ENCODE peak calls at places on chromosomes 6 and 20, in four cellular contexts. One of them, this sample, is unnamed.

GRCh38 chr20:57840066-57840465 is 130.3 kb upstream of the PMEPA1 start:
- DNase-seq in effector memory CD8-positive, alpha-beta T cell: no peak
- DNase-seq in NCI-H2029: no peak
- DNase-seq in endothelial cell: no peak
- DNase-seq in this sample: no peak

GRCh38 chr6:131250121-131250520 is 114.9 kb downstream of the AKAP7 start:
- DNase-seq in effector memory CD8-positive, alpha-beta T cell: no peak
- DNase-seq in NCI-H2029: no peak
- DNase-seq in endothelial cell: peak
- DNase-seq in this sample: no peak

GRCh38 chr6:122049341-122049740 is 350.1 kb upstream of the HSF2 start:
- DNase-seq in effector memory CD8-positive, alpha-beta T cell: no peak
- DNase-seq in NCI-H2029: no peak
- DNase-seq in endothelial cell: no peak
- DNase-seq in this sample: no peak

GRCh38 chr6:154872605-154873004 is 122.5 kb upstream of the TIAM2 start:
- DNase-seq in effector memory CD8-positive, alpha-beta T cell: no peak
- DNase-seq in NCI-H2029: no peak
- DNase-seq in endothelial cell: no peak
- DNase-seq in this sample: no peak

GRCh38 chr6:116629467-116630063 is 13.3 kb downstream of the RSPH4A start:
- DNase-seq in effector memory CD8-positive, alpha-beta T cell: no peak
- DNase-seq in NCI-H2029: peak
- DNase-seq in endothelial cell: no peak
- DNase-seq in this sample: no peak

GRCh38 chr20:35305682-35306556 is 13.7 kb upstream of the FAM83C start:
- DNase-seq in effector memory CD8-positive, alpha-beta T cell: no peak
- DNase-seq in NCI-H2029: no peak
- DNase-seq in endothelial cell: no peak
- DNase-seq in this sample: peak

GRCh38 chr6:67345946-67346345 is 1289.1 kb upstream of the ADGRB3 start:
- DNase-seq in effector memory CD8-positive, alpha-beta T cell: no peak
- DNase-seq in NCI-H2029: peak
- DNase-seq in endothelial cell: no peak
- DNase-seq in this sample: no peak

GRCh38 chr6:133631421-133631820 is 257.5 kb upstream of the TCF21 start:
- DNase-seq in effector memory CD8-positive, alpha-beta T cell: no peak
- DNase-seq in NCI-H2029: no peak
- DNase-seq in endothelial cell: no peak
- DNase-seq in this sample: no peak

GRCh38 chr6:3819161-3820110 is 29.7 kb upstream of the FAM50B start:
- DNase-seq in effector memory CD8-positive, alpha-beta T cell: no peak
- DNase-seq in NCI-H2029: no peak
- DNase-seq in endothelial cell: no peak
- DNase-seq in this sample: no peak

GRCh38 chr6:16514249-16514648 is 247.0 kb downstream of the ATXN1 start:
- DNase-seq in effector memory CD8-positive, alpha-beta T cell: peak
- DNase-seq in NCI-H2029: no peak
- DNase-seq in endothelial cell: peak
- DNase-seq in this sample: no peak

GRCh38 chr6:138382498-138383265 is 5.0 kb downstream of the SMIM28 start:
- DNase-seq in effector memory CD8-positive, alpha-beta T cell: no peak
- DNase-seq in NCI-H2029: no peak
- DNase-seq in endothelial cell: peak
- DNase-seq in this sample: no peak

GRCh38 chr6:17866876-17867444 is 120.5 kb downstream of the KIF13A start:
- DNase-seq in effector memory CD8-positive, alpha-beta T cell: no peak
- DNase-seq in NCI-H2029: no peak
- DNase-seq in endothelial cell: no peak
- DNase-seq in this sample: no peak

GRCh38 chr6:76771076-76771634 is 692.1 kb downstream of the HTR1B start:
- DNase-seq in effector memory CD8-positive, alpha-beta T cell: no peak
- DNase-seq in NCI-H2029: no peak
- DNase-seq in endothelial cell: no peak
- DNase-seq in this sample: no peak

GRCh38 chr20:6814945-6815344 is 47.5 kb downstream of the BMP2 start:
- DNase-seq in effector memory CD8-positive, alpha-beta T cell: no peak
- DNase-seq in NCI-H2029: no peak
- DNase-seq in endothelial cell: no peak
- DNase-seq in this sample: no peak

GRCh38 chr6:131443514-131443913 is 129.5 kb upstream of the ARG1 start:
- DNase-seq in effector memory CD8-positive, alpha-beta T cell: peak
- DNase-seq in NCI-H2029: no peak
- DNase-seq in endothelial cell: no peak
- DNase-seq in this sample: peak

GRCh38 chr6:36917541-36918193 is 31.9 kb downstream of the C6orf89 start:
- DNase-seq in effector memory CD8-positive, alpha-beta T cell: no peak
- DNase-seq in NCI-H2029: no peak
- DNase-seq in endothelial cell: no peak
- DNase-seq in this sample: no peak

GRCh38 chr6:10414766-10415592 is at the start of gene TFAP2A:
- DNase-seq in effector memory CD8-positive, alpha-beta T cell: no peak
- DNase-seq in NCI-H2029: no peak
- DNase-seq in endothelial cell: no peak
- DNase-seq in this sample: no peak

GRCh38 chr20:24842591-24843442 is 106.3 kb upstream of the CST7 start:
- DNase-seq in effector memory CD8-positive, alpha-beta T cell: no peak
- DNase-seq in NCI-H2029: no peak
- DNase-seq in endothelial cell: no peak
- DNase-seq in this sample: no peak

GRCh38 chr6:18302561-18303439 is 38.5 kb upstream of the DEK start:
- DNase-seq in effector memory CD8-positive, alpha-beta T cell: no peak
- DNase-seq in NCI-H2029: no peak
- DNase-seq in endothelial cell: no peak
- DNase-seq in this sample: no peak

GRCh38 chr6:14429396-14429795 is 311.8 kb downstream of the CD83 start:
- DNase-seq in effector memory CD8-positive, alpha-beta T cell: no peak
- DNase-seq in NCI-H2029: no peak
- DNase-seq in endothelial cell: peak
- DNase-seq in this sample: no peak

GRCh38 chr20:17976305-17976704 is 7.5 kb downstream of the MGME1 start:
- DNase-seq in effector memory CD8-positive, alpha-beta T cell: no peak
- DNase-seq in NCI-H2029: no peak
- DNase-seq in endothelial cell: no peak
- DNase-seq in this sample: no peak

GRCh38 chr6:107124934-107125348 is 9.6 kb upstream of the BEND3 start:
- DNase-seq in effector memory CD8-positive, alpha-beta T cell: no peak
- DNase-seq in NCI-H2029: no peak
- DNase-seq in endothelial cell: no peak
- DNase-seq in this sample: no peak

GRCh38 chr6:36285797-36286196 is 15.9 kb downstream of the PNPLA1 start:
- DNase-seq in effector memory CD8-positive, alpha-beta T cell: no peak
- DNase-seq in NCI-H2029: no peak
- DNase-seq in endothelial cell: no peak
- DNase-seq in this sample: no peak

GRCh38 chr20:32893878-32894483 is 35.3 kb downstream of the EFCAB8 start:
- DNase-seq in effector memory CD8-positive, alpha-beta T cell: no peak
- DNase-seq in NCI-H2029: no peak
- DNase-seq in endothelial cell: peak
- DNase-seq in this sample: no peak